ENCODE peak calls at places on chromosomes 7 and 10, in five cellular contexts. I, Z, C, F and J are unnamed samples.

GRCh38 chr7:51369746-51370145 is 53.1 kb upstream of the COBL start:
- DNase-seq in F (no peak), I (no peak), C (no peak), Z (peak), J (no peak)

GRCh38 chr10:69958232-69958902 is 94.3 kb upstream of the MACROH2A2 start:
- DNase-seq in I (peak), C (no peak), Z (peak), F (peak), J (no peak)

GRCh38 chr7:119964640-119965542 is 308.1 kb upstream of the KCND2 start:
- DNase-seq in I (no peak), Z (peak), F (no peak), C (no peak), J (no peak)

GRCh38 chr7:130149575-130150139 is 55.5 kb downstream of the TMEM209 start:
- DNase-seq in C (no peak), Z (no peak), F (no peak), I (no peak), J (no peak)

GRCh38 chr7:134533288-134533771 is 6.0 kb downstream of the AKR1B10 start:
- DNase-seq in Z (no peak), C (no peak), F (no peak), I (no peak), J (no peak)

GRCh38 chr7:105285118-105285874 is 103.4 kb downstream of the SRPK2 start:
- DNase-seq in I (no peak), F (no peak), C (no peak), Z (no peak), J (no peak)

GRCh38 chr10:112404612-112405011 is 30.7 kb downstream of the ACSL5 start:
- DNase-seq in C (no peak), I (no peak), F (no peak), Z (no peak), J (no peak)

GRCh38 chr7:127905491-127906330 is 125.5 kb downstream of the LRRC4 start:
- DNase-seq in C (no peak), I (no peak), F (no peak), Z (peak), J (no peak)

GRCh38 chr10:71077796-71078453 is 134.4 kb upstream of the UNC5B start:
- DNase-seq in F (no peak), C (no peak), I (no peak), Z (no peak), J (no peak)

GRCh38 chr10:46028584-46029570 is 1.5 kb downstream of the NCOA4 start:
- DNase-seq in Z (peak), C (no peak), I (peak), F (no peak), J (peak)

GRCh38 chr10:76717141-76717540 is 920.5 kb downstream of the KCNMA1 start:
- DNase-seq in I (no peak), C (no peak), F (no peak), Z (peak), J (no peak)